ENCODE peak calls at places on chromosomes 6 and 20, in five cellular contexts. F is MM.1S, U is GM23338, Y is neural progenitor cell, O is left lung. H is an unnamed sample.
A peak's percentile ranks its signal among the peaks of the same experiment; 100 is the strongest.

GRCh38 chr20:63497138-63497945 is 1.5 kb downstream of the EEF1A2 start:
- DNase-seq in F (no peak), U (no peak), Y (no peak), O (no peak), H (no peak)

GRCh38 chr6:45434401-45434741 is 56.6 kb upstream of the SUPT3H start:
- DNase-seq in F (peak; percentile 20), U (no peak), Y (no peak), O (no peak), H (no peak)

GRCh38 chr20:24002896-24003295 is 14.3 kb upstream of the GGTLC1 start:
- DNase-seq in F (no peak), U (no peak), Y (no peak), O (no peak), H (no peak)

GRCh38 chr20:35207950-35208611 is 18.4 kb upstream of the MMP24 start:
- DNase-seq in F (peak; percentile 73), U (peak; percentile 94), Y (peak; percentile 85), O (peak; percentile 75), H (peak; percentile 80)

GRCh38 chr6:147131728-147132127 is 72.5 kb upstream of the STXBP5 start:
- DNase-seq in F (no peak), U (peak; percentile 30), Y (peak; percentile 14), O (no peak), H (no peak)

GRCh38 chr20:53081916-53082863 is 110.0 kb downstream of the TSHZ2 start:
- DNase-seq in F (no peak), U (no peak), Y (peak; percentile 39), O (no peak), H (no peak)

GRCh38 chr6:29632789-29633531 is at the start of gene GABBR1:
- DNase-seq in F (peak; percentile 63), U (peak; percentile 95), Y (peak; percentile 92), O (peak; percentile 90), H (peak; percentile 96)

GRCh38 chr6:56638760-56639159 is 3.9 kb downstream of the DST start:
- DNase-seq in F (no peak), U (no peak), Y (no peak), O (no peak), H (no peak)

GRCh38 chr20:44646641-44647274 is 4.7 kb downstream of the ADA start:
- DNase-seq in F (peak; percentile 95), U (no peak), Y (no peak), O (no peak), H (no peak)

GRCh38 chr6:166307981-166308768 is at the start of gene PRR18:
- DNase-seq in F (no peak), U (peak; percentile 60), Y (peak; percentile 55), O (no peak), H (no peak)

GRCh38 chr6:18501313-18502013 is 114.3 kb downstream of the RNF144B start:
- DNase-seq in F (no peak), U (no peak), Y (no peak), O (peak; percentile 68), H (peak; percentile 77)

GRCh38 chr20:23294166-23294565 is 56.4 kb upstream of the NXT1 start:
- DNase-seq in F (no peak), U (no peak), Y (no peak), O (no peak), H (no peak)

GRCh38 chr6:138662474-138662873 is 111.1 kb upstream of the CCDC28A start:
- DNase-seq in F (no peak), U (no peak), Y (no peak), O (no peak), H (no peak)

GRCh38 chr6:33606642-33607041 is 14.5 kb upstream of the ITPR3 start:
- DNase-seq in F (no peak), U (no peak), Y (no peak), O (no peak), H (no peak)

GRCh38 chr6:117624869-117625481 is 22.7 kb upstream of the GOPC start:
- DNase-seq in F (no peak), U (peak; percentile 74), Y (peak; percentile 36), O (no peak), H (no peak)

GRCh38 chr20:36462440-36463211 is 78.7 kb upstream of the MYL9 start:
- DNase-seq in F (no peak), U (peak; percentile 54), Y (peak; percentile 51), O (no peak), H (peak; percentile 93)

GRCh38 chr6:47161176-47161687 is 119.1 kb upstream of the ADGRF1 start:
- DNase-seq in F (no peak), U (no peak), Y (no peak), O (no peak), H (no peak)

GRCh38 chr6:151647871-151648639 is 154.2 kb downstream of the CCDC170 start:
- DNase-seq in F (no peak), U (peak; percentile 90), Y (peak; percentile 75), O (no peak), H (no peak)

GRCh38 chr20:40056186-40056585 is 632.9 kb downstream of the MAFB start:
- DNase-seq in F (no peak), U (no peak), Y (no peak), O (no peak), H (no peak)

GRCh38 chr6:42197574-42198362 is 3.0 kb upstream of the GUCA1B start:
- DNase-seq in F (no peak), U (no peak), Y (no peak), O (no peak), H (no peak)

GRCh38 chr6:157172830-157173536 is 150.3 kb downstream of the TMEM242 start:
- DNase-seq in F (no peak), U (no peak), Y (no peak), O (no peak), H (no peak)

GRCh38 chr6:118869350-118869749 is 24.6 kb upstream of the ASF1A start:
- DNase-seq in F (no peak), U (no peak), Y (no peak), O (no peak), H (no peak)

GRCh38 chr6:138944412-138944811 is 43.6 kb downstream of the REPS1 start:
- DNase-seq in F (no peak), U (no peak), Y (no peak), O (no peak), H (no peak)

DNA sequence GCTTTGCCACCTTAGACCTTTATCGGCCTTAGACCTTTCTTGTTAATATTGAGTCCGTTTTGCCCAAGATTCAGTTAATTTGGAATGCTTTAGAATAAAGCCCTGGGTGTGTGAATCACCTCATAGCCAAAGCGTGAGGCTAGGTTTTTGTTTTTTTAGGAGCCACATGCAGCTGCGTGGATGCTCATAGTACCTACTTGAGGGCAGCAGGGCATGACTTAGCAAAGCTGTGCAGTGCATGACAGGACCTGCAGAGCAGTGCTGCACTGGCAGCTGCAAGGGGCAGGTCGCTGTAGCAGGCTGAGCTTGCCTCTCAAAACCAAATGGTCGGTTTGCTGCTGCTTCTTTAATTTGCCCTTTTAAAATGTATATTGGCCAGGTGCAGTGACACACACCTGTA is 116.1 kb downstream of the JAG1 start:
- DNase-seq in F (no peak), U (peak; percentile 31), Y (no peak), O (no peak), H (no peak)
- H3K27ac ChIP-seq in F (no peak overlapping the region), U (peak overlapping the region; percentile 15), Y (no peak overlapping the region), O (no peak overlapping the region), H (peak overlapping the region; percentile 78)

GRCh38 chr20:50919567-50919966 is 11.7 kb downstream of the ADNP start:
- DNase-seq in F (no peak), U (no peak), Y (no peak), O (no peak), H (no peak)

GRCh38 chr20:50918403-50918802 is 12.8 kb downstream of the ADNP start:
- DNase-seq in F (no peak), U (no peak), Y (no peak), O (no peak), H (no peak)

GRCh38 chr20:50921783-50922501 is 9.3 kb downstream of the ADNP start:
- DNase-seq in F (no peak), U (no peak), Y (no peak), O (no peak), H (no peak)

GRCh38 chr20:50924261-50924660 is 7.0 kb downstream of the ADNP start:
- DNase-seq in F (no peak), U (no peak), Y (no peak), O (no peak), H (no peak)

GRCh38 chr20:50921055-50921454 is 10.2 kb downstream of the ADNP start:
- DNase-seq in F (no peak), U (no peak), Y (no peak), O (no peak), H (no peak)
- H3K27ac ChIP-seq in F (no peak overlapping the region), U (peak overlapping the region; percentile 72), Y (no peak overlapping the region), O (peak overlapping the region; percentile 34), H (no peak overlapping the region)

GRCh38 chr6:132369526-132369925 is 31.7 kb downstream of the MOXD1 start:
- DNase-seq in F (no peak), U (no peak), Y (no peak), O (no peak), H (no peak)
- H3K27ac ChIP-seq in F (no peak overlapping the region), U (no peak overlapping the region), Y (no peak overlapping the region), O (no peak overlapping the region), H (no peak overlapping the region)

DNA sequence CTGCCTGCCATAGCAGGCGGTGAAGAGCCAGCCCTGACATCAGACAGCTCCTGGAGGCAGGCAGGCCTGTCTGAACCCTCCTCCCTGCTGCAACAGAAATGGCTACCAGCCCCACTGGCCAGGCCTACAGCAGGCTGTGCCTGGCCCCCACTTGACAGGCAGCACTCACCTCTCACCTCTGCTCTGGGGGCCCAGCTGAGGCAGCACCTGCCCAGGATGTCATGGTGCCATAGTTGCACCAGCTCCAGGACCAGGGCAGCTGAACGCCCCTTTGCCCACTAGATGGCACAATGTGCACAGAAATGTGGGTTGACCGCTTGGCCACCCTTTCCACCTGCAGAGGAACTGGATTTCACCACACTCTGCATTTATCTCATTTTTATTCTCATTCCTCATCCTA is 30.6 kb downstream of the MRPL14 start:
- DNase-seq in F (peak; percentile 80), U (peak; percentile 74), Y (peak; percentile 76), O (peak; percentile 79), H (peak; percentile 80)
- H3K27ac ChIP-seq in F (no peak overlapping the region), U (no peak overlapping the region), Y (no peak overlapping the region), O (no peak overlapping the region), H (no peak overlapping the region)

DNA sequence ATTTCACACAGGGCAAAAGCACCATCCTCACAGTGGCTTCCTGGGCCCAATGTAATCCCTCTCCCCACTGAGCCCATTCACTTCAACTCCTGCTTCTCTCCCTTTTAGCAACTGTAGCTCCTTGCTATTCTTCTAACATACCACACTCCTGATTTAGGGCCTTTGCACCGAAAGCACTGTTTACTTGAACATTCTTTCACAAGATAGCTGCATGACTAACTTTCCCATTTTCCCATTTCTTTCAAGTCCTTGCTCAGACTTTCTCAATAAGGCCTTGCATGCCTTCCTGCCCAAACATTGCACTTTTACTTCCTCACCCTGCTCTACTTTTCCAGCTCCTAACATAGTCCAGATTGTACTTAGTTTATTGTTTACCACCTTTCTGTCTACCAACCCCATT is 73.0 kb downstream of the SHPRH start:
- DNase-seq in F (no peak), U (no peak), Y (no peak), O (no peak), H (no peak)
- H3K27ac ChIP-seq in F (no peak overlapping the region), U (no peak overlapping the region), Y (no peak overlapping the region), O (no peak overlapping the region), H (no peak overlapping the region)

GRCh38 chr20:50293244-50294139 is 102.9 kb downstream of the CEBPB start:
- DNase-seq in F (no peak), U (no peak), Y (no peak), O (no peak), H (no peak)
- H3K27ac ChIP-seq in F (no peak overlapping the region), U (no peak overlapping the region), Y (no peak overlapping the region), O (peak overlapping the region; percentile 83), H (peak overlapping the region; percentile 84)